ENCODE peak calls at places on chromosomes 11 and 22, in ten cellular contexts. I, Y, Q, C, L, X, N, B, G and W are unnamed samples.

GRCh38 chr22:44026630-44027511 is 2.8 kb downstream of the PARVB start:
- DNase-seq in N (peak), C (peak), X (peak), B (peak), I (no peak), Y (peak), G (no peak), L (peak), Q (no peak), W (peak)

GRCh38 chr11:19995131-19995530 is 165.1 kb downstream of the DBX1 start:
- DNase-seq in Y (peak), G (peak), I (no peak), Q (no peak), X (no peak), L (no peak), B (peak), N (no peak), C (no peak), W (no peak)

GRCh38 chr11:3684129-3684685 is 13.0 kb upstream of the CHRNA10 start:
- DNase-seq in Y (peak), X (no peak), N (no peak), G (no peak), Q (no peak), B (no peak), I (no peak), C (no peak), L (no peak), W (no peak)

GRCh38 chr22:45212992-45213751 is 27.5 kb downstream of the KIAA0930 start:
- DNase-seq in X (no peak), Y (peak), L (no peak), B (peak), N (no peak), G (no peak), C (no peak), I (no peak), Q (no peak), W (peak)

GRCh38 chr11:119993732-119994131 is 144.2 kb downstream of the TRIM29 start:
- DNase-seq in X (no peak), N (no peak), I (peak), B (no peak), Q (no peak), C (no peak), L (no peak), Y (no peak), G (no peak), W (no peak)

GRCh38 chr22:23419931-23420330 is 160.2 kb downstream of the IGLL1 start:
- DNase-seq in L (no peak), G (no peak), C (no peak), I (no peak), B (no peak), X (no peak), Q (no peak), N (no peak), Y (no peak), W (no peak)

GRCh38 chr11:100445231-100445735 is 241.8 kb upstream of the ARHGAP42 start:
- DNase-seq in G (no peak), Q (peak), N (no peak), B (no peak), I (no peak), X (no peak), C (no peak), L (no peak), Y (no peak), W (peak)

GRCh38 chr11:61472868-61473267 is 35.7 kb upstream of the LRRC10B start:
- DNase-seq in N (no peak), Q (no peak), L (no peak), G (no peak), Y (no peak), X (no peak), B (peak), I (no peak), C (no peak), W (peak)

GRCh38 chr11:40401132-40401853 is 1058.2 kb downstream of the LRRC4C start:
- DNase-seq in Q (no peak), Y (no peak), G (no peak), N (no peak), I (no peak), X (no peak), B (no peak), C (no peak), L (no peak), W (peak)

GRCh38 chr22:48690583-48691317 is 1136.9 kb downstream of the BRD1 start:
- DNase-seq in Y (no peak), X (peak), Q (no peak), C (no peak), I (no peak), B (no peak), L (no peak), G (no peak), N (no peak), W (no peak)

GRCh38 chr22:46833228-46833627 is 70.8 kb downstream of the TBC1D22A start:
- DNase-seq in B (peak), Y (peak), C (no peak), G (no peak), L (no peak), I (no peak), Q (no peak), X (no peak), N (no peak), W (no peak)

GRCh38 chr11:78946945-78947914 is 372.6 kb upstream of the NARS2 start:
- DNase-seq in X (no peak), C (no peak), L (no peak), Y (peak), Q (no peak), N (no peak), I (no peak), G (no peak), B (no peak), W (no peak)

GRCh38 chr22:43592470-43592869 is 180.7 kb downstream of the MPPED1 start:
- DNase-seq in Q (peak), I (no peak), Y (no peak), N (no peak), C (no peak), B (peak), L (no peak), G (no peak), X (no peak), W (peak)

GRCh38 chr11:70620510-70621184 is 222.3 kb downstream of the CTTN start:
- DNase-seq in B (no peak), L (no peak), C (no peak), N (no peak), X (no peak), Q (no peak), Y (no peak), G (no peak), I (no peak), W (no peak)

GRCh38 chr11:108965602-108966001 is 300.7 kb downstream of the DDX10 start:
- DNase-seq in Y (peak), C (no peak), L (no peak), B (peak), X (no peak), I (no peak), Q (no peak), G (peak), N (no peak), W (no peak)

GRCh38 chr11:47586456-47586855 is at the start of gene FAM180B:
- DNase-seq in X (no peak), L (no peak), I (no peak), G (no peak), C (no peak), B (no peak), Y (no peak), N (no peak), Q (no peak), W (no peak)

GRCh38 chr22:24424001-24424900 is 3.1 kb upstream of the ADORA2A start:
- DNase-seq in B (no peak), G (no peak), X (peak), Q (no peak), I (no peak), L (no peak), C (no peak), N (no peak), Y (no peak), W (no peak)

GRCh38 chr11:43992834-43993637 is 50.6 kb downstream of the C11orf96 start:
- DNase-seq in Q (no peak), N (no peak), I (no peak), G (no peak), B (peak), X (no peak), Y (peak), L (no peak), C (no peak), W (peak)

GRCh38 chr11:83115551-83115950 is 41.4 kb upstream of the PCF11 start:
- DNase-seq in Y (no peak), L (no peak), B (no peak), N (no peak), X (no peak), C (no peak), G (no peak), Q (no peak), I (no peak), W (no peak)

GRCh38 chr11:7672960-7673723 is at the start of gene CYB5R2:
- DNase-seq in Y (peak), Q (no peak), G (no peak), I (no peak), L (no peak), X (peak), N (no peak), B (peak), C (no peak), W (peak)

GRCh38 chr22:21587803-21588611 is 20.5 kb downstream of the UBE2L3 start:
- DNase-seq in Q (no peak), X (no peak), I (no peak), Y (peak), L (no peak), G (peak), C (no peak), N (no peak), B (peak), W (peak)

GRCh38 chr11:72778535-72779494 is 15.0 kb downstream of the STARD10 start:
- DNase-seq in Y (no peak), G (no peak), C (no peak), I (no peak), Q (no peak), L (no peak), N (no peak), B (no peak), X (peak), W (no peak)

GRCh38 chr22:46077669-46078099 is 72.6 kb upstream of the PPARA start:
- DNase-seq in X (peak), B (no peak), C (no peak), I (no peak), L (no peak), Y (peak), G (no peak), Q (no peak), N (no peak), W (no peak)

GRCh38 chr22:29702025-29702930 is 17.5 kb upstream of the CABP7 start:
- DNase-seq in I (peak), Y (no peak), X (peak), G (no peak), L (no peak), Q (no peak), B (peak), N (no peak), C (no peak), W (no peak)

GRCh38 chr11:73350908-73351636 is 25.1 kb upstream of the RELT start:
- DNase-seq in C (peak), G (peak), Y (peak), I (peak), Q (peak), X (no peak), N (peak), B (peak), L (peak), W (peak)

GRCh38 chr11:27497911-27498310 is 8.7 kb downstream of the LIN7C start:
- DNase-seq in Q (no peak), Y (no peak), G (no peak), L (no peak), X (no peak), N (no peak), B (no peak), C (no peak), I (no peak), W (no peak)

GRCh38 chr11:124625504-124626168 is 3.0 kb downstream of the TBRG1 start:
- DNase-seq in Q (no peak), L (no peak), N (no peak), C (no peak), Y (no peak), B (no peak), X (no peak), I (no peak), G (no peak), W (no peak)